ENCODE peak calls at places on chromosomes 4 and X, in six cellular contexts. One of them, this sample, is unnamed.

GRCh38 chrX:109843963-109844751 is 111.1 kb upstream of the ACSL4 start:
- DNase-seq in upper lobe of left lung: peak
- DNase-seq in HL-60: no peak
- DNase-seq in HCT116: no peak
- DNase-seq in transverse colon: no peak
- DNase-seq in suprapubic skin: no peak
- DNase-seq in this sample: peak

GRCh38 chr4:47532658-47533057 is 47.6 kb downstream of the ATP10D start:
- DNase-seq in upper lobe of left lung: no peak
- DNase-seq in HL-60: no peak
- DNase-seq in HCT116: no peak
- DNase-seq in transverse colon: no peak
- DNase-seq in suprapubic skin: no peak
- DNase-seq in this sample: no peak

GRCh38 chr4:73438582-73439215 is 2.7 kb downstream of the AFP start:
- DNase-seq in upper lobe of left lung: no peak
- DNase-seq in HL-60: no peak
- DNase-seq in HCT116: no peak
- DNase-seq in transverse colon: no peak
- DNase-seq in suprapubic skin: no peak
- DNase-seq in this sample: no peak

GRCh38 chr4:113749178-113749577 is 12.4 kb downstream of the CAMK2D start:
- DNase-seq in upper lobe of left lung: no peak
- DNase-seq in HL-60: no peak
- DNase-seq in HCT116: no peak
- DNase-seq in transverse colon: no peak
- DNase-seq in suprapubic skin: no peak
- DNase-seq in this sample: no peak

GRCh38 chrX:110086162-110086915 is 83.4 kb downstream of the TMEM164 start:
- DNase-seq in upper lobe of left lung: no peak
- DNase-seq in HL-60: no peak
- DNase-seq in HCT116: no peak
- DNase-seq in transverse colon: no peak
- DNase-seq in suprapubic skin: no peak
- DNase-seq in this sample: no peak

GRCh38 chrX:22192419-22193086 is 80.2 kb upstream of the CBLL2 start:
- DNase-seq in upper lobe of left lung: peak
- DNase-seq in HL-60: peak
- DNase-seq in HCT116: peak
- DNase-seq in transverse colon: peak
- DNase-seq in suprapubic skin: peak
- DNase-seq in this sample: peak

GRCh38 chr4:146369446-146369845 is 152.3 kb downstream of the SLC10A7 start:
- DNase-seq in upper lobe of left lung: no peak
- DNase-seq in HL-60: no peak
- DNase-seq in HCT116: no peak
- DNase-seq in transverse colon: no peak
- DNase-seq in suprapubic skin: no peak
- DNase-seq in this sample: no peak

GRCh38 chrX:40122487-40122886 is 24.7 kb upstream of the BCOR start:
- DNase-seq in upper lobe of left lung: no peak
- DNase-seq in HL-60: no peak
- DNase-seq in HCT116: no peak
- DNase-seq in transverse colon: no peak
- DNase-seq in suprapubic skin: no peak
- DNase-seq in this sample: no peak

GRCh38 chr4:70603856-70604255 is 11.8 kb downstream of the AMBN start:
- DNase-seq in upper lobe of left lung: no peak
- DNase-seq in HL-60: no peak
- DNase-seq in HCT116: no peak
- DNase-seq in transverse colon: no peak
- DNase-seq in suprapubic skin: no peak
- DNase-seq in this sample: no peak

GRCh38 chr4:173424899-173425805 is 26.2 kb upstream of the SCRG1 start:
- DNase-seq in upper lobe of left lung: no peak
- DNase-seq in HL-60: no peak
- DNase-seq in HCT116: no peak
- DNase-seq in transverse colon: no peak
- DNase-seq in suprapubic skin: no peak
- DNase-seq in this sample: no peak

GRCh38 chr4:71691416-71692073 is 92.3 kb downstream of the GC start:
- DNase-seq in upper lobe of left lung: no peak
- DNase-seq in HL-60: no peak
- DNase-seq in HCT116: no peak
- DNase-seq in transverse colon: no peak
- DNase-seq in suprapubic skin: no peak
- DNase-seq in this sample: no peak

GRCh38 chrX:19658030-19658429 is 142.7 kb upstream of the MAP3K15 start:
- DNase-seq in upper lobe of left lung: no peak
- DNase-seq in HL-60: no peak
- DNase-seq in HCT116: no peak
- DNase-seq in transverse colon: no peak
- DNase-seq in suprapubic skin: no peak
- DNase-seq in this sample: no peak

DNA sequence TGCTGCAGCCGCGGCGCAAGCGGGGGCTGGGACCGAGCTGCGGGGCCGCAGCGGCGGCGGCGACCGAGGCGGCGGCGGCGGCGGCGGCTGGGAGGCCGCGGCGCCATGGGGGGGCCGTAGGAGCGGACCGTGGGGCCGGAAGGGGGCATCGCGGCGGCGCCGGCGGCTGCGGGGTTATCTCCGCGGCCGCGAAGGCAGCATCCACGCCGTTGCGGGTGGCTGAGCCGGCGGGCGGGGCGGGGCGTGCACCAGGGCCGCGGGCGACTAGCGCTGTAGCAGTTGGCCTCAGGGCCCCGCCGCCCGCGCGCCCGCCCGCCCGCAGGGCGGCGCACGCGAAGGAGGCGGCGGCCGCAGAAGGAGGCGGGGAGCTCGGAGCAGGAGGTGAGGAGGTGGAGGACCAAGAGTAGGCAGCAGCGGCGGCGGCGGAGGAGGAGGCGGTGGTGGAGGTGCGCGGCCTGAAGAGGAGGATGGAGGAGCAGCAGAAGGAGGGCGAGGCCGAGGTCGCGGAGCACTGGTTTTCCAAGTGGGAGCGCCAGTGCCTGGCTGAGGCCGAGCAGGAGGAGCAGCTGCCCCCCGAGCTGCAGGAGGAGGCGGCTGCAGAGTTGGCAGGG is 126.1 kb upstream of the CXorf66 start:
- DNase-seq in upper lobe of left lung: peak
- DNase-seq in HL-60: peak
- DNase-seq in HCT116: no peak
- DNase-seq in transverse colon: peak
- DNase-seq in suprapubic skin: no peak
- DNase-seq in this sample: no peak
- H3K4me3 ChIP-seq in upper lobe of left lung: peak
- H3K4me3 ChIP-seq in HL-60: peak
- H3K4me3 ChIP-seq in HCT116: no peak
- H3K4me3 ChIP-seq in transverse colon: peak
- H3K4me3 ChIP-seq in suprapubic skin: peak
- H3K4me3 ChIP-seq in this sample: peak

GRCh38 chr4:26028793-26029511 is 114.9 kb downstream of the SMIM20 start:
- DNase-seq in upper lobe of left lung: peak
- DNase-seq in HL-60: peak
- DNase-seq in HCT116: no peak
- DNase-seq in transverse colon: peak
- DNase-seq in suprapubic skin: peak
- DNase-seq in this sample: no peak
- TF ChIP-seq POLR2AphosphoS5 in upper lobe of left lung: no peak
- TF ChIP-seq POLR2AphosphoS5 in HL-60: no peak
- TF ChIP-seq POLR2AphosphoS5 in HCT116: no peak
- TF ChIP-seq POLR2AphosphoS5 in transverse colon: no peak
- TF ChIP-seq POLR2AphosphoS5 in suprapubic skin: no peak
- TF ChIP-seq POLR2AphosphoS5 in this sample: no peak

GRCh38 chr4:128385199-128385598 is 97.6 kb upstream of the PGRMC2 start:
- DNase-seq in upper lobe of left lung: no peak
- DNase-seq in HL-60: no peak
- DNase-seq in HCT116: no peak
- DNase-seq in transverse colon: no peak
- DNase-seq in suprapubic skin: no peak
- DNase-seq in this sample: no peak

GRCh38 chr4:128386761-128387599 is 99.4 kb upstream of the PGRMC2 start:
- DNase-seq in upper lobe of left lung: peak
- DNase-seq in HL-60: peak
- DNase-seq in HCT116: peak
- DNase-seq in transverse colon: peak
- DNase-seq in suprapubic skin: peak
- DNase-seq in this sample: peak

GRCh38 chr4:128384091-128384520 is 96.5 kb upstream of the PGRMC2 start:
- DNase-seq in upper lobe of left lung: no peak
- DNase-seq in HL-60: no peak
- DNase-seq in HCT116: no peak
- DNase-seq in transverse colon: no peak
- DNase-seq in suprapubic skin: no peak
- DNase-seq in this sample: no peak

GRCh38 chr4:128384765-128385164 is 97.2 kb upstream of the PGRMC2 start:
- DNase-seq in upper lobe of left lung: no peak
- DNase-seq in HL-60: no peak
- DNase-seq in HCT116: no peak
- DNase-seq in transverse colon: no peak
- DNase-seq in suprapubic skin: no peak
- DNase-seq in this sample: no peak

GRCh38 chr4:128385683-128386304 is 98.2 kb upstream of the PGRMC2 start:
- DNase-seq in upper lobe of left lung: no peak
- DNase-seq in HL-60: no peak
- DNase-seq in HCT116: no peak
- DNase-seq in transverse colon: no peak
- DNase-seq in suprapubic skin: no peak
- DNase-seq in this sample: no peak
- TF ChIP-seq CTCF in upper lobe of left lung: no peak
- TF ChIP-seq CTCF in HL-60: no peak
- TF ChIP-seq CTCF in HCT116: peak
- TF ChIP-seq CTCF in transverse colon: no peak
- TF ChIP-seq CTCF in suprapubic skin: no peak
- TF ChIP-seq CTCF in this sample: no peak

GRCh38 chrX:11793734-11794133 is 35.7 kb downstream of the MSL3 start:
- DNase-seq in upper lobe of left lung: no peak
- DNase-seq in HL-60: no peak
- DNase-seq in HCT116: no peak
- DNase-seq in transverse colon: no peak
- DNase-seq in suprapubic skin: no peak
- DNase-seq in this sample: no peak
- H3K4me3 ChIP-seq in upper lobe of left lung: no peak
- H3K4me3 ChIP-seq in HL-60: no peak
- H3K4me3 ChIP-seq in HCT116: no peak
- H3K4me3 ChIP-seq in transverse colon: no peak
- H3K4me3 ChIP-seq in suprapubic skin: no peak
- H3K4me3 ChIP-seq in this sample: no peak

GRCh38 chr4:99723555-99724450 is 66.2 kb upstream of the C4orf54 start:
- DNase-seq in upper lobe of left lung: peak
- DNase-seq in HL-60: peak
- DNase-seq in HCT116: peak
- DNase-seq in transverse colon: peak
- DNase-seq in suprapubic skin: no peak
- DNase-seq in this sample: no peak
- TF ChIP-seq POLR2AphosphoS5 in upper lobe of left lung: no peak
- TF ChIP-seq POLR2AphosphoS5 in HL-60: no peak
- TF ChIP-seq POLR2AphosphoS5 in HCT116: no peak
- TF ChIP-seq POLR2AphosphoS5 in transverse colon: peak
- TF ChIP-seq POLR2AphosphoS5 in suprapubic skin: no peak
- TF ChIP-seq POLR2AphosphoS5 in this sample: no peak

GRCh38 chrX:45851434-45851991 is 650.8 kb upstream of the DIPK2B start:
- DNase-seq in upper lobe of left lung: peak
- DNase-seq in HL-60: peak
- DNase-seq in HCT116: peak
- DNase-seq in transverse colon: peak
- DNase-seq in suprapubic skin: peak
- DNase-seq in this sample: no peak
- TF ChIP-seq CTCF in upper lobe of left lung: no peak
- TF ChIP-seq CTCF in HL-60: no peak
- TF ChIP-seq CTCF in HCT116: no peak
- TF ChIP-seq CTCF in transverse colon: no peak
- TF ChIP-seq CTCF in suprapubic skin: no peak
- TF ChIP-seq CTCF in this sample: no peak

DNA sequence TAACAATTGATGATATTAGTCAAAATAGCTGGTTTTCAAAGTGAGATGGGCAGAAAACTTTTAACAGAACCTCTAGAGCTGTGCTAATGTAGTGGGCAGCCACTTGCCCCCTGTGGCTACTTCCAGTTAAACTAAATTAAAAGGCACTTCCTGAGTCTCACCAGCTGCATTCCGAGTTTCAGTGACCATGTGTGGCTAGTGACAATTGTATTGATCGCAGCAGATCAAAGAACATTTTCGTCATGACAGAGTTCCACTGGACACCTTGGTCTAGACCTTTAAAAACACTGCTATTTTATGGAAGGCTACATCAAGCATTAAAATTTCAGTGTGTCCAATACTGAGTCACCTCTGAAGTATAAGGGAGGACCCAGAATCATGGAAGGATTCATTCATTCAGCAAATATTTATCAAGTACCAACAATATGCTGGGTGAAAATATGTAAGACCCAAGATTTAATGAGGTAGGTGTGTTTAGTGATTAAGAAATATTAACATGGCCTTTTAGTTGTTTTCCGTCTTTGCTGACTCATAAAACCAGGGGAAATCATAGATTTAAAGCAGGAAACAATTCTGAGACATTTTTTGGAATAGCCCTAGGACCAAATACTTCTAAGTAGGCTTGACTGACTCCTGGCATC is 5.1 kb upstream of the FAT1 start:
- DNase-seq in upper lobe of left lung: no peak
- DNase-seq in HL-60: no peak
- DNase-seq in HCT116: peak
- DNase-seq in transverse colon: no peak
- DNase-seq in suprapubic skin: no peak
- DNase-seq in this sample: no peak
- H3K4me3 ChIP-seq in upper lobe of left lung: no peak
- H3K4me3 ChIP-seq in HL-60: no peak
- H3K4me3 ChIP-seq in HCT116: peak
- H3K4me3 ChIP-seq in transverse colon: no peak
- H3K4me3 ChIP-seq in suprapubic skin: no peak
- H3K4me3 ChIP-seq in this sample: no peak

GRCh38 chr4:30436394-30436793 is 283.8 kb upstream of the PCDH7 start:
- DNase-seq in upper lobe of left lung: no peak
- DNase-seq in HL-60: no peak
- DNase-seq in HCT116: no peak
- DNase-seq in transverse colon: no peak
- DNase-seq in suprapubic skin: no peak
- DNase-seq in this sample: no peak
- TF ChIP-seq POLR2AphosphoS5 in upper lobe of left lung: no peak
- TF ChIP-seq POLR2AphosphoS5 in HL-60: no peak
- TF ChIP-seq POLR2AphosphoS5 in HCT116: no peak
- TF ChIP-seq POLR2AphosphoS5 in transverse colon: no peak
- TF ChIP-seq POLR2AphosphoS5 in suprapubic skin: no peak
- TF ChIP-seq POLR2AphosphoS5 in this sample: no peak

This sample was measured in breast epithelium.